ENCODE peak calls at places on chromosomes 3 and 15, in six cellular contexts. K, Y, S, L, M and W are unnamed samples.

GRCh38 chr15:69093614-69094013 is 66.8 kb upstream of the GLCE start:
- DNase-seq in K (no peak), Y (no peak), S (no peak), L (no peak), M (no peak), W (no peak)

GRCh38 chr3:112770026-112770626 is 76.5 kb downstream of the CD200R1L start:
- DNase-seq in K (no peak), Y (peak; percentile 17), S (no peak), L (no peak), M (no peak), W (no peak)

GRCh38 chr3:70933105-70933810 is 620.8 kb upstream of the MDFIC2 start:
- DNase-seq in K (no peak), Y (no peak), S (no peak), L (no peak), M (no peak), W (no peak)

GRCh38 chr3:192819001-192819569 is 91.7 kb upstream of the FGF12 start:
- DNase-seq in K (no peak), Y (peak; percentile 68), S (peak; percentile 43), L (no peak), M (no peak), W (no peak)

GRCh38 chr3:47057212-47057671 is 77.8 kb downstream of the NBEAL2 start:
- DNase-seq in K (no peak), Y (no peak), S (no peak), L (no peak), M (no peak), W (no peak)

GRCh38 chr3:28050120-28050519 is 191.3 kb upstream of the CMC1 start:
- DNase-seq in K (no peak), Y (no peak), S (no peak), L (no peak), M (no peak), W (no peak)

GRCh38 chr15:45157974-45158373 is 28.2 kb downstream of the DUOX1 start:
- DNase-seq in K (no peak), Y (peak; percentile 57), S (no peak), L (no peak), M (no peak), W (no peak)

GRCh38 chr15:90400005-90400758 is 12.1 kb downstream of the IQGAP1 start:
- DNase-seq in K (no peak), Y (no peak), S (no peak), L (no peak), M (no peak), W (no peak)

GRCh38 chr15:78715930-78716329 is 74.9 kb upstream of the CHRNB4 start:
- DNase-seq in K (no peak), Y (no peak), S (no peak), L (no peak), M (no peak), W (no peak)

GRCh38 chr3:14625443-14625842 is 26.1 kb upstream of the CCDC174 start:
- DNase-seq in K (no peak), Y (no peak), S (no peak), L (no peak), M (no peak), W (no peak)

GRCh38 chr3:71977525-71977924 is 192.6 kb upstream of the PROK2 start:
- DNase-seq in K (no peak), Y (no peak), S (no peak), L (no peak), M (no peak), W (no peak)

GRCh38 chr3:16136042-16136441 is 38.4 kb upstream of the GALNT15 start:
- DNase-seq in K (no peak), Y (no peak), S (no peak), L (no peak), M (no peak), W (no peak)

GRCh38 chr15:68783226-68784054 is 37.3 kb downstream of the ANP32A start:
- DNase-seq in K (no peak), Y (peak; percentile 51), S (peak; percentile 31), L (peak; percentile 55), M (no peak), W (peak; percentile 61)

GRCh38 chr15:28978011-28978378 is 92.2 kb downstream of the APBA2 start:
- DNase-seq in K (no peak), Y (no peak), S (no peak), L (no peak), M (no peak), W (no peak)

GRCh38 chr15:81029416-81030367 is 29.0 kb downstream of the TLNRD1 start:
- DNase-seq in K (no peak), Y (no peak), S (no peak), L (no peak), M (no peak), W (no peak)

GRCh38 chr3:162213196-162213595 is 716.6 kb downstream of the OTOL1 start:
- DNase-seq in K (no peak), Y (no peak), S (no peak), L (no peak), M (no peak), W (no peak)

GRCh38 chr3:173745952-173746682 is 348.6 kb downstream of the NLGN1 start:
- DNase-seq in K (no peak), Y (peak; percentile 9), S (no peak), L (no peak), M (no peak), W (no peak)

GRCh38 chr3:127233371-127233770 is 40.4 kb downstream of the PRR23E start:
- DNase-seq in K (no peak), Y (peak; percentile 62), S (peak; percentile 10), L (no peak), M (no peak), W (no peak)

GRCh38 chr3:120496278-120496975 is 45.6 kb upstream of the FSTL1 start:
- DNase-seq in K (no peak), Y (no peak), S (no peak), L (no peak), M (no peak), W (no peak)

GRCh38 chr3:77873599-77873998 is 833.7 kb downstream of the ROBO2 start:
- DNase-seq in K (no peak), Y (no peak), S (no peak), L (no peak), M (no peak), W (no peak)

GRCh38 chr15:56948766-56949105 is 30.3 kb downstream of the TCF12 start:
- DNase-seq in K (no peak), Y (no peak), S (no peak), L (no peak), M (no peak), W (no peak)

GRCh38 chr3:126311338-126311978 is 45.8 kb downstream of the KLF15 start:
- DNase-seq in K (no peak), Y (no peak), S (no peak), L (no peak), M (no peak), W (no peak)

GRCh38 chr15:62691008-62691407 is 351.5 kb upstream of the TPM1 start:
- DNase-seq in K (no peak), Y (no peak), S (no peak), L (no peak), M (no peak), W (no peak)

GRCh38 chr3:171883257-171883892 is 40.2 kb downstream of the TMEM212 start:
- DNase-seq in K (no peak), Y (no peak), S (no peak), L (no peak), M (no peak), W (no peak)

GRCh38 chr15:76664895-76665294 is 240.2 kb downstream of the SCAPER start:
- DNase-seq in K (no peak), Y (no peak), S (no peak), L (no peak), M (no peak), W (no peak)

GRCh38 chr3:147422934-147423599 is 13.9 kb downstream of the ZIC1 start:
- DNase-seq in K (no peak), Y (no peak), S (no peak), L (no peak), M (no peak), W (no peak)

GRCh38 chr3:147420361-147421183 is 11.4 kb downstream of the ZIC1 start:
- DNase-seq in K (no peak), Y (no peak), S (no peak), L (no peak), M (no peak), W (no peak)

GRCh38 chr3:147423601-147424324 is 14.6 kb downstream of the ZIC1 start:
- DNase-seq in K (no peak), Y (no peak), S (no peak), L (no peak), M (no peak), W (no peak)

GRCh38 chr3:147421184-147421912 is 12.2 kb downstream of the ZIC1 start:
- DNase-seq in K (no peak), Y (no peak), S (no peak), L (no peak), M (no peak), W (no peak)

DNA sequence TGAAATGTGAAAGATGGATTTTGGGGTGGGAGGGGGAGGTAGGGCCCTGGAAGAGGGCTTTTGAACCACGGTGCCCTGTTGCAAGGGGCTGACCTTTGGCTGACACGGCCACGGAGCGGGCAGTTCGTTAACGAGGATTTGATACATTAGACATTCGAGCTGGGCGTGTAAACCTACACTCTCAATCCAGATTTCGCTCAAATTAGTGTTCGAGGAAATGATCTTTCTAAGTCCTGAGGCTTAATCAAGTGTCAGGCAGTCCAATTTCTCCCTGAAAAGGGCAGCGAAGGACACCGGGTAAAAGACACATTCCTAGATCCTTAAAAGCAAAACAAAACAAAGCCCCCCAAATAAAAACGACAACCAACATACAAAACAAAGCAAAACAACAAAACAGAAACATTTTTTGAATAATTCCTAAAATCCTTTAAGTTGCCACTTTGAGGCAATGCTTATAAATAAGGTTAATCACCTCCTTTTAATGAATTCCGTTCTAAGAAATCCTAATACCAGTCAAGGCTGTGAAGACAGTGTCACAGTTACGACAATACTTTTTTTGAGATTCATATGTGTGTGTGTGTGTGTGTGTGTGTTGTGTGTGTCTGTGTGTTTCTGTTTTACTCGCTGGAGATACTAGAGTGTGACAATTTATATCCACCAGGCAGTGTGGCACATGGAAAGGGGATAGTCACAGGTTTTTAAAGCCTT is 13.2 kb downstream of the ZIC1 start:
- DNase-seq in K (no peak), Y (no peak), S (no peak), L (no peak), M (no peak), W (no peak)
- H3K4me3 ChIP-seq in K (no peak overlapping the region), Y (no peak overlapping the region), S (no peak overlapping the region), L (no peak overlapping the region), M (no peak overlapping the region), W (no peak overlapping the region)

GRCh38 chr15:84981054-84981710 is 474 bp upstream of the PDE8A start:
- DNase-seq in K (peak; percentile 86), Y (peak; percentile 98), S (peak; percentile 93), L (peak; percentile 97), M (peak; percentile 93), W (peak; percentile 94)
- TF ChIP-seq CTCF in K (peak; percentile 91), Y (no peak), S (peak; percentile 30), L (peak; percentile 10), M (peak; percentile 61), W (peak; percentile 35)

DNA sequence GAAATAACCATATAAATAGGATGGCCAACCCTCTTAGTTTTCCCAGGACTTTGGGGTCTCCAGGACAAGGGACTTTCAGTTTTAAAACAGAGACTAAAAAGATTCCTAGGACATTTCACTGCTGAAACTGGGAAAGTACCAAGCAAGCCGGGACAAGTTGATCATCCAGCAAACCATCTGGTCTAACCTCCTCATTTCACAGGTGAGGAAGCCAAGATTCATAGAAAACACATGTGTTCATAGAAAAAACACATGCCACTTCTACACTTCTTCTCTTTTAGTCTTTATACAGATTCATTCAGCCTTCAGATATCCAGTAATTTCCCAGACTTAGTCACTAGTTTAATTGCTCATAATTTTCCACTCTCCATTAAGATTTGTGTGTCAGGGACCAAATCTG is 165.6 kb upstream of the CCDC54 start:
- DNase-seq in K (no peak), Y (no peak), S (no peak), L (no peak), M (no peak), W (no peak)
- H3K27ac ChIP-seq in K (no peak overlapping the region), Y (no peak overlapping the region), S (no peak overlapping the region), L (no peak overlapping the region), M (no peak overlapping the region), W (no peak overlapping the region)

GRCh38 chr3:60073942-60074341 is 1024.1 kb upstream of the CFAP20DC start:
- DNase-seq in K (no peak), Y (no peak), S (no peak), L (no peak), M (no peak), W (no peak)
- H3K4me3 ChIP-seq in K (no peak overlapping the region), Y (no peak overlapping the region), S (no peak overlapping the region), L (no peak overlapping the region), M (no peak overlapping the region), W (no peak overlapping the region)